ENCODE peak calls at places on chromosomes 2 and 18, in four cellular contexts. One of them, this sample, is unnamed.

GRCh38 chr2:7655629-7656028 is 738.4 kb downstream of the RNF144A start:
- DNase-seq in cardiac muscle cell: no peak
- DNase-seq in IMR-90: no peak
- DNase-seq in Panc1: no peak
- DNase-seq in this sample: no peak

GRCh38 chr2:191020742-191021381 is 6.9 kb upstream of the STAT1 start:
- DNase-seq in cardiac muscle cell: peak
- DNase-seq in IMR-90: peak
- DNase-seq in Panc1: no peak
- DNase-seq in this sample: no peak

GRCh38 chr18:26307161-26307773 is 81.0 kb downstream of the TAF4B start:
- DNase-seq in cardiac muscle cell: peak
- DNase-seq in IMR-90: peak
- DNase-seq in Panc1: peak
- DNase-seq in this sample: peak

GRCh38 chr2:172985139-172985874 is 90.3 kb upstream of the MAP3K20 start:
- DNase-seq in cardiac muscle cell: no peak
- DNase-seq in IMR-90: peak
- DNase-seq in Panc1: no peak
- DNase-seq in this sample: no peak

GRCh38 chr2:8132371-8132831 is 549.5 kb upstream of the ID2 start:
- DNase-seq in cardiac muscle cell: no peak
- DNase-seq in IMR-90: no peak
- DNase-seq in Panc1: no peak
- DNase-seq in this sample: no peak

GRCh38 chr18:38453880-38454279 is 888.3 kb upstream of the CELF4 start:
- DNase-seq in cardiac muscle cell: no peak
- DNase-seq in IMR-90: no peak
- DNase-seq in Panc1: no peak
- DNase-seq in this sample: no peak

GRCh38 chr2:147711031-147711430 is 133.8 kb upstream of the ACVR2A start:
- DNase-seq in cardiac muscle cell: no peak
- DNase-seq in IMR-90: peak
- DNase-seq in Panc1: no peak
- DNase-seq in this sample: no peak

GRCh38 chr2:28155627-28156026 is 237.0 kb upstream of the FOSL2 start:
- DNase-seq in cardiac muscle cell: no peak
- DNase-seq in IMR-90: no peak
- DNase-seq in Panc1: no peak
- DNase-seq in this sample: no peak

GRCh38 chr18:43396266-43396665 is 119.0 kb upstream of the SYT4 start:
- DNase-seq in cardiac muscle cell: peak
- DNase-seq in IMR-90: no peak
- DNase-seq in Panc1: no peak
- DNase-seq in this sample: no peak

GRCh38 chr2:119230630-119231185 is 7.1 kb downstream of the STEAP3 start:
- DNase-seq in cardiac muscle cell: peak
- DNase-seq in IMR-90: peak
- DNase-seq in Panc1: no peak
- DNase-seq in this sample: no peak

GRCh38 chr2:198326431-198326830 is 522.0 kb downstream of the PLCL1 start:
- DNase-seq in cardiac muscle cell: no peak
- DNase-seq in IMR-90: no peak
- DNase-seq in Panc1: no peak
- DNase-seq in this sample: no peak

GRCh38 chr2:225598922-225599321 is 199.4 kb downstream of the NYAP2 start:
- DNase-seq in cardiac muscle cell: peak
- DNase-seq in IMR-90: no peak
- DNase-seq in Panc1: no peak
- DNase-seq in this sample: no peak

GRCh38 chr2:203819434-203820133 is 48.0 kb upstream of the CTLA4 start:
- DNase-seq in cardiac muscle cell: no peak
- DNase-seq in IMR-90: no peak
- DNase-seq in Panc1: no peak
- DNase-seq in this sample: no peak

GRCh38 chr18:63730788-63731187 is 28.0 kb downstream of the SERPINB11 start:
- DNase-seq in cardiac muscle cell: peak
- DNase-seq in IMR-90: no peak
- DNase-seq in Panc1: no peak
- DNase-seq in this sample: no peak

GRCh38 chr2:106851055-106851454 is 34.9 kb downstream of the ST6GAL2 start:
- DNase-seq in cardiac muscle cell: no peak
- DNase-seq in IMR-90: no peak
- DNase-seq in Panc1: no peak
- DNase-seq in this sample: no peak

GRCh38 chr2:747774-748351 is 70.7 kb upstream of the TMEM18 start:
- DNase-seq in cardiac muscle cell: no peak
- DNase-seq in IMR-90: no peak
- DNase-seq in Panc1: no peak
- DNase-seq in this sample: no peak

GRCh38 chr2:62424899-62425298 is 81.1 kb downstream of the TMEM17 start:
- DNase-seq in cardiac muscle cell: no peak
- DNase-seq in IMR-90: no peak
- DNase-seq in Panc1: no peak
- DNase-seq in this sample: no peak

GRCh38 chr2:188444106-188444835 is 152.6 kb downstream of the GULP1 start:
- DNase-seq in cardiac muscle cell: peak
- DNase-seq in IMR-90: peak
- DNase-seq in Panc1: no peak
- DNase-seq in this sample: no peak

GRCh38 chr2:97761192-97761591 is 47.8 kb downstream of the ZAP70 start:
- DNase-seq in cardiac muscle cell: no peak
- DNase-seq in IMR-90: no peak
- DNase-seq in Panc1: no peak
- DNase-seq in this sample: no peak

GRCh38 chr18:7000484-7001096 is 117.0 kb downstream of the LAMA1 start:
- DNase-seq in cardiac muscle cell: peak
- DNase-seq in IMR-90: peak
- DNase-seq in Panc1: peak
- DNase-seq in this sample: no peak

GRCh38 chr18:12884521-12885323 is 685 bp upstream of the PTPN2 start:
- DNase-seq in cardiac muscle cell: no peak
- DNase-seq in IMR-90: no peak
- DNase-seq in Panc1: no peak
- DNase-seq in this sample: no peak

GRCh38 chr2:10161206-10161931 is 38.8 kb downstream of the RRM2 start:
- DNase-seq in cardiac muscle cell: no peak
- DNase-seq in IMR-90: peak
- DNase-seq in Panc1: no peak
- DNase-seq in this sample: no peak

GRCh38 chr2:219998714-219999227 is 371.3 kb downstream of the SLC4A3 start:
- DNase-seq in cardiac muscle cell: no peak
- DNase-seq in IMR-90: no peak
- DNase-seq in Panc1: no peak
- DNase-seq in this sample: no peak

GRCh38 chr2:85516649-85517389 is 22.1 kb upstream of the MAT2A start:
- DNase-seq in cardiac muscle cell: no peak
- DNase-seq in IMR-90: peak
- DNase-seq in Panc1: no peak
- DNase-seq in this sample: peak

GRCh38 chr2:134289225-134289624 is 35.4 kb downstream of the MGAT5 start:
- DNase-seq in cardiac muscle cell: no peak
- DNase-seq in IMR-90: no peak
- DNase-seq in Panc1: no peak
- DNase-seq in this sample: no peak

GRCh38 chr18:71242981-71243380 is 954.1 kb downstream of the SOCS6 start:
- DNase-seq in cardiac muscle cell: no peak
- DNase-seq in IMR-90: no peak
- DNase-seq in Panc1: no peak
- DNase-seq in this sample: no peak

GRCh38 chr2:69118609-69119008 is 105.6 kb downstream of the ANTXR1 start:
- DNase-seq in cardiac muscle cell: peak
- DNase-seq in IMR-90: peak
- DNase-seq in Panc1: no peak
- DNase-seq in this sample: no peak

GRCh38 chr2:169716229-169716886 is 17.3 kb upstream of the KLHL23 start:
- DNase-seq in cardiac muscle cell: peak
- DNase-seq in IMR-90: peak
- DNase-seq in Panc1: no peak
- DNase-seq in this sample: peak
- H3K4me3 ChIP-seq in cardiac muscle cell: no peak
- H3K4me3 ChIP-seq in IMR-90: no peak
- H3K4me3 ChIP-seq in Panc1: no peak
- H3K4me3 ChIP-seq in this sample: peak

DNA sequence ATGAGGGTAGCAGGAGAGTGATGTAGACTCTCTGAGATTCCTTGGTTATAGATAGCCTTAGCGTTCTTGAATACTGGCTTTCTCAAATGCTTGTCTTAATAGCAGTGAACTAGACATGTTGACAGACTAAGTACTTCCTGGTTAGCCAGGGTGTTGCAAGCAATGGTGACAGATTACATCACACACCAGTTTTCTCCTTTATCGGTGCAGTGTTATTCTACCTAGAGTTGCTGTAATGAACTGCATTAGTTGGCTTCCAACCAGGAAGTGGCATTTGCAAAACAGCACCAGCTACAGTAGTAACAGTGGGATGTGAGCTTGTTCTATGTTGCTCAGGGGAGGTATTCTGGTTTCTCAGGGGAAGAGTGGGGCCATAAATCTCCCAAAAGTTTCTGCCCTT is 582.2 kb upstream of the DDX18 start:
- DNase-seq in cardiac muscle cell: no peak
- DNase-seq in IMR-90: no peak
- DNase-seq in Panc1: no peak
- DNase-seq in this sample: peak
- TF ChIP-seq CTCF in cardiac muscle cell: no peak
- TF ChIP-seq CTCF in IMR-90: no peak
- TF ChIP-seq CTCF in Panc1: no peak
- TF ChIP-seq CTCF in this sample: no peak

GRCh38 chr2:218895326-218895725 is 14.7 kb downstream of the WNT10A start:
- DNase-seq in cardiac muscle cell: no peak
- DNase-seq in IMR-90: no peak
- DNase-seq in Panc1: no peak
- DNase-seq in this sample: no peak

GRCh38 chr2:218895758-218896500 is 15.3 kb downstream of the WNT10A start:
- DNase-seq in cardiac muscle cell: no peak
- DNase-seq in IMR-90: no peak
- DNase-seq in Panc1: no peak
- DNase-seq in this sample: no peak

GRCh38 chr2:218897394-218898108 is 16.9 kb downstream of the WNT10A start:
- DNase-seq in cardiac muscle cell: no peak
- DNase-seq in IMR-90: no peak
- DNase-seq in Panc1: no peak
- DNase-seq in this sample: no peak

GRCh38 chr2:218894168-218895157 is 13.8 kb downstream of the WNT10A start:
- DNase-seq in cardiac muscle cell: no peak
- DNase-seq in IMR-90: no peak
- DNase-seq in Panc1: no peak
- DNase-seq in this sample: no peak

DNA sequence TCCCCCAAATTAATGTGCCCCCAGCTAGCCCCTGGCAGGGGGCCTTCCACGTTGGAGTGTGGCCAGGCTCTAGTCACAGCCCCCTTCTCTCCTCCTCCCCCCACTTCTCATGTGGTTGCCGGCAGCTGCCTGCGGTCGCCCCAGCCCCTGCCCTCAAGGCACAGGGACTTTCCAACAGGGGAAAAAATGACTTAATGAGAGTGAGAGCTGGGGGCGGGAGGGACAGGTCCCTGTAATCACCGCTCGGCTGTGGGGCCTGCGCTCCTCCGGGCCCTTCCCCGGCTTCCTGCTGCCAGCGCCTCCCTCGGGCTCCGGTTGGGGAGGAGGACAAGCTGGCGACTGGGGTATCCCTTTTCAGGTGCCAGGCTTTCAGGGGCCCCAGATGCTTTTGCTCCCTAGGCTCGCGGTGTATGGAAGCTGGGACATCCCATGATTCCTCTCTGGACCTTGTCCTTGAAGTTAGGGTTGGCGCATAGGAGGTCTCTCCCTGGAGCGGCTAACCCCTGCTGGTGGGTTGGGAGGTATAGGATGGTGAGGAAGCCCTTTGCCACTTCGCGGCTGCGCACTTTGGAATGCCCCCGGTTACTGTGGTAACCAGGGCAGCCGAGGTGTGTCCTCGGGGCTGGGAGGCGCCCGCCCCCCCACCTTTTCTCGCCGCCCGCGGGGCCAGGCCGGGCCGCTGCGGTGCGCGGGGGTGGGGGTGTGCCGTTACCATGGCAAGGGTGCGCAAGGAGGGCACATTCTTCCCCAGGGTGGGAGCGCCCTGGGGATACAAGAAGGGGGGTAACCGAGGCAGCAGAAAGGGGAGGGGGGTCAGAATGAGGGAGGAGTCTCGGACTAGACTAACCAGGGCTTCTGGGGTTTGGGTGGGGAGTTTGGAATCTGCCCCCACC is 16.1 kb downstream of the WNT10A start:
- DNase-seq in cardiac muscle cell: no peak
- DNase-seq in IMR-90: peak
- DNase-seq in Panc1: no peak
- DNase-seq in this sample: no peak
- H3K4me3 ChIP-seq in cardiac muscle cell: no peak
- H3K4me3 ChIP-seq in IMR-90: no peak
- H3K4me3 ChIP-seq in Panc1: peak
- H3K4me3 ChIP-seq in this sample: no peak

DNA sequence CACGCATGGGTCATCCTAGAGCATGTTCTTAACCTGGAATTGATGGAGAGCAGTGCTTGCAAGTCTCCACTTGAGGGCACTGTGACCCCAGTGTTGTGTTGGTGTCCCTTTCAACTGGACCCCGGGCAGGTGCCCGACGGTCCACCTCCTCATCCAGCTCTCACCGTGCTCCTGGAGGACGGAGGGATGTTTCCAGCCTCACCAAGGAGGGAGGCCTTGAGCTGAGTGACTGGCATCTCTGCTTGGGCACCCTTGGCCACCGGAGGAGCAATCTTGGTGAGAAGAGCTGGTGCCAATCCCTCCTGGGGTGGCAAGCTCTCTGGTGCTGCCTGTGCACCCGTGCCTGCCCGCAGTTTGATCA is 45.4 kb upstream of the ASB18 start:
- DNase-seq in cardiac muscle cell: peak
- DNase-seq in IMR-90: no peak
- DNase-seq in Panc1: peak
- DNase-seq in this sample: no peak
- TF ChIP-seq CTCF in cardiac muscle cell: peak
- TF ChIP-seq CTCF in IMR-90: peak
- TF ChIP-seq CTCF in Panc1: peak
- TF ChIP-seq CTCF in this sample: peak

DNA sequence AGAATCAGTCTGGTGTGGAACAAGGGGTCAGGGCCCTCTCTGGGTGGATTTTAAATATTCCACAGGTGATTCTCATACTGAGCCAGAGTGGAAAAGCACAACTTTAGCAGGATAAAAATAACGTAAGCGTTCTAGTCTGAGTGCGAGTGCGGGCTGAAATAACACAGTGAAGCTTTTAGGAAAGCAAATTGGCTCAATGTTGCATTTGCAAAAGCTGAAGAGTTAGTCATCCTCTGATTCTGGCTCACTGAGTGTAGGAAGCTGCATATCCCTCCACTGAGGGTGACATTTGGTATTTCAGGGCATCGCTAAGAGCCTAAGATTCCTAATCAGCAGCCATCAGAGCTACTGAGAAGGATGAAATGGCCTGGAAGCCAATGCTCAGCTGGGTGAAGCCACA is 134.7 kb downstream of the RIF1 start:
- DNase-seq in cardiac muscle cell: no peak
- DNase-seq in IMR-90: no peak
- DNase-seq in Panc1: no peak
- DNase-seq in this sample: no peak
- H3K4me3 ChIP-seq in cardiac muscle cell: no peak
- H3K4me3 ChIP-seq in IMR-90: no peak
- H3K4me3 ChIP-seq in Panc1: no peak
- H3K4me3 ChIP-seq in this sample: no peak